ENCODE peak calls at places on chromosomes 5 and 9, in five cellular contexts. One of them, this sample, is unnamed.

GRCh38 chr9:109274768-109275596 is 45.9 kb downstream of the EPB41L4B start:
- DNase-seq in adrenal gland: no peak
- DNase-seq in colonic mucosa: peak; percentile 87
- DNase-seq in HepG2: no peak
- DNase-seq in OCI-LY7: no peak
- DNase-seq in this sample: no peak

GRCh38 chr5:66633754-66634153 is 37.6 kb downstream of the MAST4 start:
- DNase-seq in adrenal gland: no peak
- DNase-seq in OCI-LY7: no peak
- DNase-seq in HepG2: peak; percentile 25
- DNase-seq in colonic mucosa: no peak
- DNase-seq in this sample: no peak

GRCh38 chr5:6484446-6484845 is 35.8 kb downstream of the UBE2QL1 start:
- DNase-seq in OCI-LY7: no peak
- DNase-seq in colonic mucosa: no peak
- DNase-seq in adrenal gland: no peak
- DNase-seq in HepG2: no peak
- DNase-seq in this sample: no peak

GRCh38 chr9:114212841-114213240 is 57.5 kb downstream of the COL27A1 start:
- DNase-seq in OCI-LY7: no peak
- DNase-seq in adrenal gland: no peak
- DNase-seq in HepG2: no peak
- DNase-seq in colonic mucosa: no peak
- DNase-seq in this sample: no peak

GRCh38 chr5:82812575-82812974 is 264.6 kb downstream of the TMEM167A start:
- DNase-seq in OCI-LY7: no peak
- DNase-seq in colonic mucosa: no peak
- DNase-seq in HepG2: no peak
- DNase-seq in adrenal gland: no peak
- DNase-seq in this sample: no peak

GRCh38 chr9:126794441-126794840 is 10.4 kb upstream of the ZBTB43 start:
- DNase-seq in colonic mucosa: peak; percentile 6
- DNase-seq in OCI-LY7: no peak
- DNase-seq in HepG2: no peak
- DNase-seq in adrenal gland: no peak
- DNase-seq in this sample: no peak

GRCh38 chr9:135479469-135480052 is at the start of gene PPP1R26:
- DNase-seq in colonic mucosa: no peak
- DNase-seq in HepG2: no peak
- DNase-seq in adrenal gland: peak; percentile 35
- DNase-seq in OCI-LY7: peak; percentile 10
- DNase-seq in this sample: no peak

GRCh38 chr9:20989923-20990341 is 41.5 kb downstream of the HACD4 start:
- DNase-seq in OCI-LY7: no peak
- DNase-seq in HepG2: no peak
- DNase-seq in colonic mucosa: no peak
- DNase-seq in adrenal gland: peak; percentile 50
- DNase-seq in this sample: no peak

GRCh38 chr9:35776018-35776417 is 15.4 kb upstream of the NPR2 start:
- DNase-seq in colonic mucosa: no peak
- DNase-seq in HepG2: no peak
- DNase-seq in OCI-LY7: peak; percentile 95
- DNase-seq in adrenal gland: no peak
- DNase-seq in this sample: no peak

GRCh38 chr5:28009526-28010025 is 971.2 kb upstream of the CDH9 start:
- DNase-seq in adrenal gland: no peak
- DNase-seq in HepG2: no peak
- DNase-seq in OCI-LY7: no peak
- DNase-seq in colonic mucosa: no peak
- DNase-seq in this sample: no peak

GRCh38 chr5:150642567-150642927 is 2.1 kb downstream of the SYNPO start:
- DNase-seq in HepG2: peak; percentile 63
- DNase-seq in colonic mucosa: peak; percentile 57
- DNase-seq in adrenal gland: peak; percentile 89
- DNase-seq in OCI-LY7: no peak
- DNase-seq in this sample: peak; percentile 69

GRCh38 chr9:133991964-133992779 is at the start of gene VAV2:
- DNase-seq in adrenal gland: peak; percentile 85
- DNase-seq in colonic mucosa: peak; percentile 69
- DNase-seq in HepG2: peak; percentile 48
- DNase-seq in OCI-LY7: peak; percentile 60
- DNase-seq in this sample: peak; percentile 71

GRCh38 chr9:91395553-91396470 is 27.8 kb downstream of the NFIL3 start:
- DNase-seq in colonic mucosa: no peak
- DNase-seq in OCI-LY7: peak; percentile 7
- DNase-seq in HepG2: no peak
- DNase-seq in adrenal gland: no peak
- DNase-seq in this sample: no peak

GRCh38 chr9:38042626-38043359 is 26.2 kb downstream of the SHB start:
- DNase-seq in adrenal gland: no peak
- DNase-seq in OCI-LY7: no peak
- DNase-seq in colonic mucosa: no peak
- DNase-seq in HepG2: no peak
- DNase-seq in this sample: no peak

GRCh38 chr9:136670571-136671253 is 8.0 kb downstream of the EGFL7 start:
- DNase-seq in adrenal gland: peak; percentile 42
- DNase-seq in OCI-LY7: no peak
- DNase-seq in HepG2: no peak
- DNase-seq in colonic mucosa: no peak
- DNase-seq in this sample: no peak

DNA sequence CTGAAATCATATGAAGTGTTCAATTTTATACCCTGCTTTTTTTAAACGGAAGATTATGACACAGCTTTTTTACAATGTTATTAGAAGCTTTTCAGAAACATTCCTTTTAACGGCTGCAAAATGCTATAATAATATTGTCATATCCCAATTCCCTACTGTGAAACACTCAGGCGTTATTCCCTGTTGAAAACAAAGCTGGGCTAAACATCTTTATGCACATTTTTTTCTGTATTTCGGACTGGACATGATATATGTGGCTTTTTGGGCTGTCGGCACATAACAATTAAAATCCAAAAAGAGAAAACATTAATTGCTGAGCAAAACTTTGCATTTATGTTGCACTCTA is 12.0 kb upstream of the CTSL start:
- DNase-seq in colonic mucosa: no peak
- DNase-seq in OCI-LY7: no peak
- DNase-seq in adrenal gland: no peak
- DNase-seq in HepG2: no peak
- DNase-seq in this sample: no peak
- H3K27ac ChIP-seq in colonic mucosa: peak overlapping the region; percentile 31
- H3K27ac ChIP-seq in OCI-LY7: no peak overlapping the region
- H3K27ac ChIP-seq in adrenal gland: peak overlapping the region; percentile 48
- H3K27ac ChIP-seq in HepG2: no peak overlapping the region
- H3K27ac ChIP-seq in this sample: peak overlapping the region; percentile 53

GRCh38 chr9:131406567-131407436 is 12.9 kb downstream of the PRRC2B start:
- DNase-seq in HepG2: no peak
- DNase-seq in adrenal gland: no peak
- DNase-seq in colonic mucosa: no peak
- DNase-seq in OCI-LY7: no peak
- DNase-seq in this sample: no peak
- H3K4me3 ChIP-seq in HepG2: no peak overlapping the region
- H3K4me3 ChIP-seq in adrenal gland: no peak overlapping the region
- H3K4me3 ChIP-seq in colonic mucosa: no peak overlapping the region
- H3K4me3 ChIP-seq in OCI-LY7: peak overlapping the region; percentile 6
- H3K4me3 ChIP-seq in this sample: peak overlapping the region; percentile 4

DNA sequence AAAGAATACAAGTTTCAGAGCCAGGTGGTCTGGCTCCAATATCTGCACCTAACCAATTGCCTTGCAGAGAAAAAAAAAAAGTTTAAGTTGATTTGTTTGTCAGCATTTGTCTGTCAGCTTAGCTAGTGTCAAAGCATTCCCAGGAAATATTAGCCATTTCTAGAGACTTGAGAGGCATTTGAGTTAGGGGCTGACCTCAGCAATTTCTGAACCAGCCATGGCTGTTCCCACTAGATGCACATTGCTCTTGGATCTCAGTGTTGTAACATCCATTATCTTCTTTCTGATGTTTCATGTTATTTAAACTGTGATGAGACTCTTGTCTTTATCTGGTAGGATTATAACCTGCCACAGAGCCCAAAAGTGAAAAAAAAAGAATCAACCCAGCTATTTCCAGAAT is 102.3 kb downstream of the NDUFAF2 start:
- DNase-seq in OCI-LY7: no peak
- DNase-seq in colonic mucosa: no peak
- DNase-seq in HepG2: no peak
- DNase-seq in adrenal gland: no peak
- DNase-seq in this sample: no peak
- H3K27ac ChIP-seq in OCI-LY7: no peak overlapping the region
- H3K27ac ChIP-seq in colonic mucosa: no peak overlapping the region
- H3K27ac ChIP-seq in HepG2: no peak overlapping the region
- H3K27ac ChIP-seq in adrenal gland: no peak overlapping the region
- H3K27ac ChIP-seq in this sample: no peak overlapping the region

GRCh38 chr5:12668564-12668963 is 764.3 kb upstream of the CTNND2 start:
- DNase-seq in OCI-LY7: no peak
- DNase-seq in HepG2: no peak
- DNase-seq in colonic mucosa: no peak
- DNase-seq in adrenal gland: no peak
- DNase-seq in this sample: no peak
- H3K4me3 ChIP-seq in OCI-LY7: no peak overlapping the region
- H3K4me3 ChIP-seq in HepG2: no peak overlapping the region
- H3K4me3 ChIP-seq in colonic mucosa: no peak overlapping the region
- H3K4me3 ChIP-seq in adrenal gland: no peak overlapping the region
- H3K4me3 ChIP-seq in this sample: no peak overlapping the region

GRCh38 chr9:27150758-27151431 is 41.9 kb downstream of the TEK start:
- DNase-seq in adrenal gland: no peak
- DNase-seq in OCI-LY7: no peak
- DNase-seq in colonic mucosa: no peak
- DNase-seq in HepG2: no peak
- DNase-seq in this sample: no peak
- H3K27ac ChIP-seq in adrenal gland: no peak overlapping the region
- H3K27ac ChIP-seq in OCI-LY7: no peak overlapping the region
- H3K27ac ChIP-seq in colonic mucosa: peak overlapping the region; percentile 29
- H3K27ac ChIP-seq in HepG2: no peak overlapping the region
- H3K27ac ChIP-seq in this sample: no peak overlapping the region

DNA sequence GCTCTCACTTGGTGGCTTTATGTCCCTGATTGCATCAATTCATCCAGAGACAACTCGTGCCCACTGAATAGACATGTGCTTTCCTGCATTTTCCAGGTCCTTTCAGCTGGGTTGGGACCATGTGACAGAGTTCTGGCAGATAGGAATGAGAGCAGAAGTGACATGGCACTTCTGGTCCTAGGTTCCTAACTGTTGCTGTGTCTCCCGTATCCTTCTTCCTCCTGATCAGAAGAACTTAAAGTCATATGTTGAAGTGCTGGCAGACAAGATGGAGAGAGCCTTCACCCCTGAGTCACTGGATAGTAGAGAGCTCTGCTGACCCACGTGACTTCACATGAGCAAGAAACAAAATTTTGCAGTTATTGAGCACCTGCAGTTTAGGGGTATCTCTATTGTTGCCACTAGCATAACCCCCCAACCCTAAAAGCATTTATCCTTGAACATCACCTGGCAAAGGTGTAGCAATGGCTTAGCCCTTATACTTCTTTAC is 80.0 kb downstream of the NREP start:
- DNase-seq in adrenal gland: no peak
- DNase-seq in colonic mucosa: no peak
- DNase-seq in HepG2: no peak
- DNase-seq in OCI-LY7: no peak
- DNase-seq in this sample: no peak
- H3K4me3 ChIP-seq in adrenal gland: no peak overlapping the region
- H3K4me3 ChIP-seq in colonic mucosa: no peak overlapping the region
- H3K4me3 ChIP-seq in HepG2: no peak overlapping the region
- H3K4me3 ChIP-seq in OCI-LY7: no peak overlapping the region
- H3K4me3 ChIP-seq in this sample: no peak overlapping the region

DNA sequence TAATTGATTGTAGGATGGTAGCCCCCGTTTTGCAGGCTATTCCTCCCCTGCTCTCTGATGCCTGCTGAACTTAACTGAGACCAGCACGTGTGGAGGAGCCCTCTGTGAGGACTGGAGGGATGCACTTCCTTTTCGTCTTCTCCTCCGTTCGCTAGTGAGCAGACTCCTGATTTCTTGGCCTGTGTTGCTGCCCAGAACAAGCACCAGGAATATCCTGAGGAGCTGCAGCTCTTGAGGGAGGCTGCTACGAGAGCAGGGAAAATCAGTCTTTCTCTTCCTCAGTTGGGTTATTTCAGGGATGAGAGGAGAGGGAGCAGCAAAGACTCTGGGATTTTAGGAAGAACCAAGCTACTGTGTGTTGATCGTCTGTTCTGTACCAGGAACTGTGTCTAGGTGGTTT is 74.7 kb downstream of the ARHGAP26 start:
- DNase-seq in OCI-LY7: no peak
- DNase-seq in colonic mucosa: no peak
- DNase-seq in adrenal gland: no peak
- DNase-seq in HepG2: no peak
- DNase-seq in this sample: no peak
- H3K27ac ChIP-seq in OCI-LY7: no peak overlapping the region
- H3K27ac ChIP-seq in colonic mucosa: peak overlapping the region; percentile 73
- H3K27ac ChIP-seq in adrenal gland: no peak overlapping the region
- H3K27ac ChIP-seq in HepG2: no peak overlapping the region
- H3K27ac ChIP-seq in this sample: peak overlapping the region; percentile 39

DNA sequence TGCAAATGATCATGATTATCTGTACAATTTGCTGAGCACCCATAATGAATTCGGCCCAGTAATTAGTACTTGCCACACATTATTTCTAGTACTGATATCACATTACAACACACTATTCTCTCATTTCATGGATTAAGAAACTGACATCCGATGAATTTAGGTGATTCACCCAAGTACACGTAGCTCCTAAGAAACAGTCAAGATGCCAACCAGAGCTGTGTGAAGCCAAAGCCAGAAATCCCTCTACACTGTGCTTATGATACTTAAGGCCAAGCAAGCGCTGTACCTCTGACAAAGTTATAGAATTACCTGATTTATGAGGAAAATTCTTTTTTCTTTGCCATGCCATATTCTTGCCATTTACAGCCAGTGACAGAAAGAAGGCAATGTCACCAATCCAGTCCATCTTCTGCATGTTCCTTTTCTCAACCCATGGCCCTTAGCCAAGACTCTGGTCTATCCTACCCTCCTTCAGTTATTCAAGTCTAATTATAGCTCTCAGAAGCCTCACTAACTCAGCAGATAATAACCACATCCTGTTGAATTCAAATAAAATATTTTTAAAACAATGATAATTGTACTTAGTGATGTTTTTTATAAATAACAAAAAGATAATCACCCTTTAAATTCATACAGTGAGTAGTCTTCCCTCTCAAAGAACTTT is 74.3 kb upstream of the PTGER4 start:
- DNase-seq in HepG2: no peak
- DNase-seq in OCI-LY7: peak; percentile 42
- DNase-seq in colonic mucosa: no peak
- DNase-seq in adrenal gland: peak; percentile 14
- DNase-seq in this sample: no peak
- H3K4me3 ChIP-seq in HepG2: no peak overlapping the region
- H3K4me3 ChIP-seq in OCI-LY7: peak overlapping the region; percentile 44
- H3K4me3 ChIP-seq in colonic mucosa: no peak overlapping the region
- H3K4me3 ChIP-seq in adrenal gland: no peak overlapping the region
- H3K4me3 ChIP-seq in this sample: no peak overlapping the region